ENCODE peak calls at places on chromosomes 1 and 21, in eight cellular contexts. F, K, Q, M, C, S, V and T are unnamed samples.

GRCh38 chr21:45330075-45330781 is 42.5 kb upstream of the POFUT2 start:
- DNase-seq in F (no peak), K (no peak), Q (no peak), M (no peak), C (peak), S (peak), V (no peak), T (no peak)

GRCh38 chr1:112358061-112358770 is 37.8 kb upstream of the CTTNBP2NL start:
- DNase-seq in F (no peak), K (no peak), Q (no peak), M (no peak), C (no peak), S (peak), V (no peak), T (no peak)

GRCh38 chr1:94898486-94899385 is 28.2 kb downstream of the CNN3 start:
- DNase-seq in F (no peak), K (no peak), Q (no peak), M (no peak), C (no peak), S (peak), V (no peak), T (no peak)

GRCh38 chr1:34928865-34929496 is 469 bp downstream of the DLGAP3 start:
- DNase-seq in F (no peak), K (peak), Q (no peak), M (no peak), C (no peak), S (no peak), V (no peak), T (no peak)

GRCh38 chr1:232968396-232968795 is 18.0 kb downstream of the NTPCR start:
- DNase-seq in F (no peak), K (no peak), Q (no peak), M (no peak), C (no peak), S (no peak), V (no peak), T (no peak)

GRCh38 chr1:191696371-191696770 is 461.9 kb upstream of the RGS18 start:
- DNase-seq in F (no peak), K (no peak), Q (no peak), M (no peak), C (peak), S (no peak), V (no peak), T (no peak)

GRCh38 chr1:174222166-174222949 is 63.0 kb downstream of the RABGAP1L start:
- DNase-seq in F (no peak), K (peak), Q (no peak), M (no peak), C (peak), S (peak), V (no peak), T (no peak)

GRCh38 chr1:76040327-76040868 is 34.1 kb upstream of the ST6GALNAC3 start:
- DNase-seq in F (no peak), K (no peak), Q (no peak), M (no peak), C (no peak), S (no peak), V (no peak), T (no peak)

GRCh38 chr1:30377230-30378022 is 346.0 kb downstream of the MATN1 start:
- DNase-seq in F (no peak), K (no peak), Q (peak), M (no peak), C (no peak), S (peak), V (no peak), T (no peak)

GRCh38 chr21:45295576-45296365 is 8.1 kb upstream of the POFUT2 start:
- DNase-seq in F (peak), K (no peak), Q (peak), M (no peak), C (no peak), S (peak), V (no peak), T (no peak)

GRCh38 chr21:39182484-39183271 is 573 bp downstream of the PSMG1 start:
- DNase-seq in F (peak), K (no peak), Q (no peak), M (no peak), C (peak), S (no peak), V (no peak), T (no peak)

GRCh38 chr1:231926933-231927332 is 300.3 kb downstream of the DISC1 start:
- DNase-seq in F (no peak), K (no peak), Q (no peak), M (no peak), C (no peak), S (no peak), V (no peak), T (no peak)

GRCh38 chr1:99457381-99458165 is 188.3 kb upstream of the PALMD start:
- DNase-seq in F (no peak), K (no peak), Q (no peak), M (no peak), C (peak), S (peak), V (no peak), T (no peak)

GRCh38 chr1:157505481-157506272 is 46.6 kb downstream of the FCRL5 start:
- DNase-seq in F (peak), K (peak), Q (no peak), M (no peak), C (peak), S (peak), V (peak), T (peak)

GRCh38 chr1:224894915-224895314 is 34.6 kb upstream of the DNAH14 start:
- DNase-seq in F (no peak), K (no peak), Q (no peak), M (no peak), C (peak), S (peak), V (no peak), T (no peak)

GRCh38 chr1:179742717-179743678 is at the start of gene FAM163A:
- DNase-seq in F (no peak), K (peak), Q (no peak), M (no peak), C (no peak), S (no peak), V (no peak), T (no peak)